ENCODE peak calls at places on chromosome 5, in ten cellular contexts. One of them, this sample, is unnamed.

GRCh38 chr5:44388504-44389409 is 463 bp downstream of the FGF10 start:
- DNase-seq in GM23248: peak; percentile 41
- DNase-seq in AG09309: no peak
- DNase-seq in Peyer's patch: peak; percentile 47
- DNase-seq in neural progenitor cell: peak; percentile 46
- DNase-seq in adipocyte: peak; percentile 7
- DNase-seq in A549: no peak
- DNase-seq in cardiac fibroblast: peak; percentile 6
- DNase-seq in thoracic aorta: no peak
- DNase-seq in Panc1: no peak
- DNase-seq in this sample: peak; percentile 57

GRCh38 chr5:109246841-109247592 is 162.8 kb downstream of the PJA2 start:
- DNase-seq in neural progenitor cell: no peak
- DNase-seq in Peyer's patch: no peak
- DNase-seq in adipocyte: no peak
- DNase-seq in Panc1: no peak
- DNase-seq in GM23248: no peak
- DNase-seq in cardiac fibroblast: no peak
- DNase-seq in A549: no peak
- DNase-seq in AG09309: no peak
- DNase-seq in thoracic aorta: no peak
- DNase-seq in this sample: no peak

GRCh38 chr5:161535762-161536161 is 10.8 kb downstream of the GABRB2 start:
- DNase-seq in adipocyte: no peak
- DNase-seq in A549: no peak
- DNase-seq in Peyer's patch: no peak
- DNase-seq in neural progenitor cell: peak; percentile 33
- DNase-seq in GM23248: no peak
- DNase-seq in Panc1: no peak
- DNase-seq in AG09309: no peak
- DNase-seq in thoracic aorta: no peak
- DNase-seq in cardiac fibroblast: no peak
- DNase-seq in this sample: no peak

GRCh38 chr5:142610176-142611001 is 75.5 kb downstream of the FGF1 start:
- DNase-seq in adipocyte: no peak
- DNase-seq in AG09309: no peak
- DNase-seq in Panc1: no peak
- DNase-seq in cardiac fibroblast: no peak
- DNase-seq in GM23248: no peak
- DNase-seq in neural progenitor cell: no peak
- DNase-seq in Peyer's patch: no peak
- DNase-seq in A549: no peak
- DNase-seq in thoracic aorta: no peak
- DNase-seq in this sample: no peak

GRCh38 chr5:35146386-35146785 is 83.9 kb downstream of the PRLR start:
- DNase-seq in GM23248: peak; percentile 40
- DNase-seq in thoracic aorta: no peak
- DNase-seq in cardiac fibroblast: peak; percentile 43
- DNase-seq in Peyer's patch: no peak
- DNase-seq in AG09309: no peak
- DNase-seq in A549: no peak
- DNase-seq in adipocyte: no peak
- DNase-seq in Panc1: no peak
- DNase-seq in neural progenitor cell: peak; percentile 37
- DNase-seq in this sample: no peak

GRCh38 chr5:153756540-153756939 is 266.1 kb downstream of the GRIA1 start:
- DNase-seq in Panc1: no peak
- DNase-seq in AG09309: no peak
- DNase-seq in cardiac fibroblast: peak; percentile 17
- DNase-seq in adipocyte: no peak
- DNase-seq in neural progenitor cell: peak; percentile 20
- DNase-seq in GM23248: peak; percentile 9
- DNase-seq in Peyer's patch: no peak
- DNase-seq in A549: peak; percentile 6
- DNase-seq in thoracic aorta: no peak
- DNase-seq in this sample: no peak

GRCh38 chr5:74093501-74093993 is 467.6 kb downstream of the ARHGEF28 start:
- DNase-seq in AG09309: no peak
- DNase-seq in Peyer's patch: no peak
- DNase-seq in thoracic aorta: no peak
- DNase-seq in cardiac fibroblast: no peak
- DNase-seq in neural progenitor cell: no peak
- DNase-seq in GM23248: no peak
- DNase-seq in A549: no peak
- DNase-seq in adipocyte: no peak
- DNase-seq in Panc1: no peak
- DNase-seq in this sample: no peak

GRCh38 chr5:152688561-152689274 is 283.6 kb upstream of the NMUR2 start:
- DNase-seq in neural progenitor cell: no peak
- DNase-seq in AG09309: peak; percentile 34
- DNase-seq in thoracic aorta: peak; percentile 34
- DNase-seq in A549: peak; percentile 54
- DNase-seq in GM23248: peak; percentile 93
- DNase-seq in cardiac fibroblast: peak; percentile 84
- DNase-seq in adipocyte: peak; percentile 28
- DNase-seq in Peyer's patch: no peak
- DNase-seq in Panc1: no peak
- DNase-seq in this sample: peak; percentile 79

GRCh38 chr5:126857472-126858410 is 80.8 kb downstream of the LMNB1 start:
- DNase-seq in neural progenitor cell: no peak
- DNase-seq in cardiac fibroblast: no peak
- DNase-seq in A549: no peak
- DNase-seq in Panc1: no peak
- DNase-seq in GM23248: peak; percentile 59
- DNase-seq in Peyer's patch: no peak
- DNase-seq in AG09309: no peak
- DNase-seq in adipocyte: no peak
- DNase-seq in thoracic aorta: no peak
- DNase-seq in this sample: no peak
- H3K4me3 ChIP-seq in neural progenitor cell: no peak overlapping the region
- H3K4me3 ChIP-seq in cardiac fibroblast: no peak overlapping the region
- H3K4me3 ChIP-seq in A549: no peak overlapping the region
- H3K4me3 ChIP-seq in Panc1: no peak overlapping the region
- H3K4me3 ChIP-seq in GM23248: no peak overlapping the region
- H3K4me3 ChIP-seq in Peyer's patch: no peak overlapping the region
- H3K4me3 ChIP-seq in AG09309: no peak overlapping the region
- H3K4me3 ChIP-seq in adipocyte: peak overlapping the region; percentile 18
- H3K4me3 ChIP-seq in thoracic aorta: no peak overlapping the region
- H3K4me3 ChIP-seq in this sample: no peak overlapping the region

GRCh38 chr5:171672556-171672955 is 113.1 kb upstream of the SMIM23 start:
- DNase-seq in neural progenitor cell: no peak
- DNase-seq in Peyer's patch: no peak
- DNase-seq in GM23248: no peak
- DNase-seq in Panc1: no peak
- DNase-seq in A549: no peak
- DNase-seq in thoracic aorta: no peak
- DNase-seq in cardiac fibroblast: no peak
- DNase-seq in AG09309: no peak
- DNase-seq in adipocyte: no peak
- DNase-seq in this sample: no peak

GRCh38 chr5:171668097-171668412 is 117.6 kb upstream of the SMIM23 start:
- DNase-seq in adipocyte: no peak
- DNase-seq in cardiac fibroblast: no peak
- DNase-seq in Panc1: no peak
- DNase-seq in neural progenitor cell: no peak
- DNase-seq in AG09309: no peak
- DNase-seq in A549: no peak
- DNase-seq in Peyer's patch: no peak
- DNase-seq in thoracic aorta: no peak
- DNase-seq in GM23248: no peak
- DNase-seq in this sample: no peak

GRCh38 chr5:171666815-171667214 is 118.8 kb upstream of the SMIM23 start:
- DNase-seq in GM23248: no peak
- DNase-seq in neural progenitor cell: no peak
- DNase-seq in AG09309: no peak
- DNase-seq in Peyer's patch: no peak
- DNase-seq in A549: no peak
- DNase-seq in thoracic aorta: no peak
- DNase-seq in cardiac fibroblast: no peak
- DNase-seq in adipocyte: no peak
- DNase-seq in Panc1: no peak
- DNase-seq in this sample: no peak

GRCh38 chr5:171664489-171664888 is 121.1 kb upstream of the SMIM23 start:
- DNase-seq in A549: no peak
- DNase-seq in cardiac fibroblast: no peak
- DNase-seq in thoracic aorta: no peak
- DNase-seq in AG09309: no peak
- DNase-seq in adipocyte: no peak
- DNase-seq in neural progenitor cell: no peak
- DNase-seq in Panc1: no peak
- DNase-seq in GM23248: no peak
- DNase-seq in Peyer's patch: no peak
- DNase-seq in this sample: no peak

DNA sequence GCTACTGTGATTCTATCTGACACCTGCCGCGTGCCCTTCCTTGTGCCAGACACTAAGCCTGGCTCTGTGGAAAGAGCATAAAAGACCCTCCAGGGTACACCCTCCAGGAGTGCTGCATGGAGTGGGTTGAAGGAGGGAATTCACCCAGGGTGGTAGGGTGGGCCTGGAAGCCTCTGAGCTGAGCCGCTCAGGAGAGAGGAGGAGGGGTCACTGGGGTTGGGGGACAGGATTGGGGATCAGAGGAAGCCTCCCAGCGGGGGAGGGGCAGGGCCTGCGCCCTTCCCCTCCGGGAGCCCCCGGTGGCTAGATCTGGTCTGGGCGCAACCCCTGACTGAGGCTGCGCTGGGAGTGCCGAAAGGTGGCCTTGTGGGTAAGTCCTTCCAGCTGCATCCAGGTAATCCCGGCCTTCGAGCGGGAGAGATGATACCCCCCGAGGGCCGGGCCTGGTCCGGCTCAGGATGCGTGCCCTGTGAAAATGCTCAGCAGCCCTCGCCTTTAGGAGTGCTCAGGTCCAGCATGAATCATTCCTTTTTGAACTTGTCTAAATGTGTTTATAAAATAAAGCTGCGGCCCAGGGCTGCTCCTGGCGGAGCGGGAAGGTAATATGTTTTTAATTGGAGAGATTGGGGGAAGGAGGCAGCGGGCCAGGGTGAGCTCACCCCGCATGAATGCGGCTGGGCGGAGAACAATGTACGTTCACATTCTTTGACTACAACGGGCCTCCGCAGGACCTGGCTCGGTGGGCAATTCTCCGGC is 118.1 kb upstream of the SMIM23 start:
- DNase-seq in neural progenitor cell: peak; percentile 90
- DNase-seq in AG09309: peak; percentile 50
- DNase-seq in cardiac fibroblast: peak; percentile 85
- DNase-seq in Peyer's patch: no peak
- DNase-seq in A549: no peak
- DNase-seq in adipocyte: peak; percentile 85
- DNase-seq in thoracic aorta: peak; percentile 31
- DNase-seq in GM23248: peak; percentile 91
- DNase-seq in Panc1: no peak
- DNase-seq in this sample: peak; percentile 89
- H3K4me3 ChIP-seq in neural progenitor cell: no peak overlapping the region
- H3K4me3 ChIP-seq in AG09309: no peak overlapping the region
- H3K4me3 ChIP-seq in cardiac fibroblast: no peak overlapping the region
- H3K4me3 ChIP-seq in Peyer's patch: no peak overlapping the region
- H3K4me3 ChIP-seq in A549: no peak overlapping the region
- H3K4me3 ChIP-seq in adipocyte: peak overlapping the region; percentile 57
- H3K4me3 ChIP-seq in thoracic aorta: peak overlapping the region; percentile 57
- H3K4me3 ChIP-seq in GM23248: peak overlapping the region; percentile 42
- H3K4me3 ChIP-seq in Panc1: no peak overlapping the region
- H3K4me3 ChIP-seq in this sample: no peak overlapping the region

GRCh38 chr5:32027093-32027716 is 146.9 kb downstream of the GOLPH3 start:
- DNase-seq in GM23248: peak; percentile 40
- DNase-seq in Panc1: no peak
- DNase-seq in cardiac fibroblast: peak; percentile 65
- DNase-seq in AG09309: no peak
- DNase-seq in Peyer's patch: no peak
- DNase-seq in A549: no peak
- DNase-seq in thoracic aorta: no peak
- DNase-seq in adipocyte: peak; percentile 11
- DNase-seq in neural progenitor cell: peak; percentile 28
- DNase-seq in this sample: no peak

GRCh38 chr5:32030226-32030625 is 143.9 kb downstream of the GOLPH3 start:
- DNase-seq in neural progenitor cell: no peak
- DNase-seq in Peyer's patch: no peak
- DNase-seq in GM23248: peak; percentile 9
- DNase-seq in cardiac fibroblast: peak; percentile 35
- DNase-seq in Panc1: no peak
- DNase-seq in adipocyte: no peak
- DNase-seq in A549: no peak
- DNase-seq in AG09309: no peak
- DNase-seq in thoracic aorta: no peak
- DNase-seq in this sample: no peak

GRCh38 chr5:32029291-32029690 is 144.8 kb downstream of the GOLPH3 start:
- DNase-seq in cardiac fibroblast: peak; percentile 62
- DNase-seq in A549: no peak
- DNase-seq in GM23248: peak; percentile 83
- DNase-seq in thoracic aorta: no peak
- DNase-seq in neural progenitor cell: no peak
- DNase-seq in Peyer's patch: no peak
- DNase-seq in AG09309: no peak
- DNase-seq in Panc1: no peak
- DNase-seq in adipocyte: no peak
- DNase-seq in this sample: no peak

GRCh38 chr5:32030686-32031478 is 143.2 kb downstream of the GOLPH3 start:
- DNase-seq in adipocyte: no peak
- DNase-seq in AG09309: no peak
- DNase-seq in neural progenitor cell: no peak
- DNase-seq in Panc1: no peak
- DNase-seq in Peyer's patch: no peak
- DNase-seq in thoracic aorta: no peak
- DNase-seq in GM23248: peak; percentile 69
- DNase-seq in cardiac fibroblast: peak; percentile 64
- DNase-seq in A549: no peak
- DNase-seq in this sample: no peak

DNA sequence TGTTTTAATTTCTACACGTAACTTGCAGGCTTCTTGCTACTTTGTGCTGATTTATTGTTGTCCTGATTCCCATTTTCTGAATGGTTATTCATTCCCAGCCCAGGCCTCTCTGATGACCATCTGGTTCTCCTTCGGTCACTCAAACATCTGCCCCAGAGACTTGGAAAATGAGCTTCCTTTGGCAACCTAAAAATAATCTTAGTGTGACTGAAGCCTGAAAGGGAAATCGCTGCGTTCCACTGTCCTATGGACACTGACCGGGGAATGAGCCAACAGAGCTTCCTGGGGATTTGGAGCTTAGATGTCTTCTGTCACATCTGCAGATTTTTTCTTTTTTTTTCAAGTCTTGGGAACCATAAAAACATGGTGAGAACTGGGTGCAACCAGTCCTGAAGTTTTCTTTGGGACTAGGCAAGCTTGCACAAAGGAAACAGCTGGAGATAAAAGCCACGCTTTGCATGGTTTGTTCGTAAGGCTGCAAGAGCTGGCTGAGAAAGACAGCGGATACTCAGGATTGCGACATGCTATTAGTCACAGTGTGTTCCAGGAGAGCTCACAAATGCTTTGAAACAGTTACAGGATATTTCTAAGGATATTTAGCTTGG is 146.3 kb downstream of the GOLPH3 start:
- DNase-seq in cardiac fibroblast: peak; percentile 100
- DNase-seq in adipocyte: peak; percentile 97
- DNase-seq in Peyer's patch: no peak
- DNase-seq in Panc1: peak; percentile 36
- DNase-seq in neural progenitor cell: peak; percentile 81
- DNase-seq in AG09309: peak; percentile 96
- DNase-seq in thoracic aorta: peak; percentile 50
- DNase-seq in A549: peak; percentile 73
- DNase-seq in GM23248: peak; percentile 97
- DNase-seq in this sample: no peak
- H3K4me3 ChIP-seq in cardiac fibroblast: peak overlapping the region; percentile 18
- H3K4me3 ChIP-seq in adipocyte: peak overlapping the region; percentile 65
- H3K4me3 ChIP-seq in Peyer's patch: no peak overlapping the region
- H3K4me3 ChIP-seq in Panc1: no peak overlapping the region
- H3K4me3 ChIP-seq in neural progenitor cell: no peak overlapping the region
- H3K4me3 ChIP-seq in AG09309: no peak overlapping the region
- H3K4me3 ChIP-seq in thoracic aorta: peak overlapping the region; percentile 37
- H3K4me3 ChIP-seq in A549: no peak overlapping the region
- H3K4me3 ChIP-seq in GM23248: peak overlapping the region; percentile 31
- H3K4me3 ChIP-seq in this sample: no peak overlapping the region

DNA sequence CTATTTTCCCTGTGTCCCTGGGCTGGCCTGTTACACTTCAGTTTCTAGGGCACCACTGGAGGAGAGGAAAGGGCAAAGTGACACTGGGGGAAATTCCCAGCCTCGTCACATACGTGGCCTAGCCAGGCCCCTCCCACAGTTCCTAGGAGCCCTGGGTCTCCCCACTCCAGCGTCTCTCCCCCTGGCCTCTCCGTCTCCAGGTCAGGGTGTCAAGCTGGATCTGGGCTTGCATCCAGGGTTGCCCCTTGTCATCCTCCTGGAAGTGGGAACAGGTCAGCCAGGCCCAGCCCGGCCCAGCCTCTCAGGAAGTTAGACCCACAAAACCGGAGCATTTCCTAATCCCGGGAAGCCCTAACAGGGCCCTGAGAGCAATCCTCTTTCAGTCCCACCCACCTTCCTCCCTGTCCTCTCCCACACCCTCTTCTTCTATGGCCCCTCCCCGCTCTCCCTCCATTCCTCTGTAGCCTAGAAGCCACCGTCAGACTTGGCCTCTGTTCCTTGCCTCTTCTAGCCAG is 4.7 kb upstream of the TNIP1 start:
- DNase-seq in AG09309: no peak
- DNase-seq in cardiac fibroblast: peak; percentile 82
- DNase-seq in A549: peak; percentile 57
- DNase-seq in GM23248: no peak
- DNase-seq in adipocyte: no peak
- DNase-seq in neural progenitor cell: no peak
- DNase-seq in Panc1: no peak
- DNase-seq in Peyer's patch: peak; percentile 75
- DNase-seq in thoracic aorta: no peak
- DNase-seq in this sample: no peak
- H3K4me3 ChIP-seq in AG09309: no peak overlapping the region
- H3K4me3 ChIP-seq in cardiac fibroblast: peak overlapping the region; percentile 58
- H3K4me3 ChIP-seq in A549: no peak overlapping the region
- H3K4me3 ChIP-seq in GM23248: no peak overlapping the region
- H3K4me3 ChIP-seq in adipocyte: no peak overlapping the region
- H3K4me3 ChIP-seq in neural progenitor cell: no peak overlapping the region
- H3K4me3 ChIP-seq in Panc1: no peak overlapping the region
- H3K4me3 ChIP-seq in Peyer's patch: no peak overlapping the region
- H3K4me3 ChIP-seq in thoracic aorta: no peak overlapping the region
- H3K4me3 ChIP-seq in this sample: no peak overlapping the region